ENCODE peak calls at places on chromosome X, in seven cellular contexts. E is H1, S is K562, J is GM12878, V is HepG2, T is HCT116, A is SK-N-SH. M is an unnamed sample.

GRCh38 chrX:103398321-103398937 is 22.1 kb downstream of the BEX3 start:
- DNase-seq in A (no peak), T (peak; percentile 37), S (peak; percentile 61), J (no peak), V (peak; percentile 34), E (no peak), M (no peak)

GRCh38 chrX:102651242-102651967 is at the start of gene GPRASP1:
- DNase-seq in A (peak; percentile 72), S (no peak), E (peak; percentile 62), T (no peak), V (no peak), J (no peak), M (no peak)

GRCh38 chrX:110408949-110409588 is 50.4 kb downstream of the RTL9 start:
- DNase-seq in V (no peak), T (no peak), E (no peak), A (no peak), S (peak; percentile 85), J (no peak), M (no peak)

GRCh38 chrX:148573119-148573518 is 72.7 kb downstream of the AFF2 start:
- DNase-seq in E (no peak), V (no peak), J (no peak), A (no peak), T (no peak), S (peak; percentile 17), M (no peak)

GRCh38 chrX:50971390-50971789 is 60.9 kb downstream of the BMP15 start:
- DNase-seq in T (peak; percentile 12), A (no peak), J (no peak), S (no peak), V (no peak), E (no peak), M (no peak)

GRCh38 chrX:141724186-141724585 is 25.6 kb upstream of the SPANXD start:
- DNase-seq in A (no peak), E (no peak), T (no peak), J (no peak), V (no peak), S (no peak), M (no peak)

GRCh38 chrX:101639583-101639982 is 20.1 kb downstream of the ARMCX2 start:
- DNase-seq in E (no peak), S (no peak), A (no peak), T (no peak), V (no peak), J (no peak), M (no peak)

GRCh38 chrX:123830309-123830708 is 29.5 kb upstream of the XIAP start:
- DNase-seq in J (peak; percentile 64), V (peak; percentile 91), S (no peak), T (no peak), A (no peak), E (no peak), M (no peak)

GRCh38 chrX:48835524-48836329 is at the start of gene PCSK1N:
- DNase-seq in S (no peak), T (no peak), V (peak; percentile 88), A (peak; percentile 94), E (no peak), J (no peak), M (no peak)

GRCh38 chrX:16839852-16840460 is 30.2 kb downstream of the RBBP7 start:
- DNase-seq in A (no peak), J (no peak), E (no peak), T (no peak), V (no peak), S (peak; percentile 29), M (no peak)

GRCh38 chrX:39212456-39212855 is 411.2 kb downstream of the MID1IP1 start:
- DNase-seq in J (no peak), T (no peak), S (no peak), V (no peak), A (no peak), E (no peak), M (peak; percentile 8)

GRCh38 chrX:68261060-68261672 is 172.1 kb downstream of the OPHN1 start:
- DNase-seq in V (no peak), S (peak; percentile 5), A (no peak), T (no peak), J (no peak), E (no peak), M (no peak)

GRCh38 chrX:148310402-148311200 is 189.8 kb upstream of the AFF2 start:
- DNase-seq in A (no peak), T (no peak), V (no peak), S (no peak), E (no peak), J (peak; percentile 15), M (no peak)

GRCh38 chrX:103187953-103188475 is 26.9 kb upstream of the BEX4 start:
- DNase-seq in E (no peak), J (no peak), T (peak; percentile 13), V (no peak), S (no peak), A (no peak), M (no peak)

GRCh38 chrX:69015564-69016218 is 149.6 kb downstream of the PJA1 start:
- DNase-seq in S (no peak), J (no peak), A (no peak), E (peak; percentile 2), T (no peak), V (no peak), M (no peak)

GRCh38 chrX:102959471-102959870 is 22.4 kb downstream of the RAB40AL start:
- DNase-seq in S (no peak), J (no peak), T (peak; percentile 4), A (no peak), E (no peak), V (no peak), M (peak; percentile 7)

GRCh38 chrX:53486285-53486684 is 52.1 kb upstream of the HSD17B10 start:
- DNase-seq in A (no peak), E (no peak), T (no peak), V (no peak), S (no peak), J (no peak), M (no peak)

GRCh38 chrX:45843518-45843917 is 642.8 kb upstream of the DIPK2B start:
- DNase-seq in T (no peak), E (no peak), J (no peak), V (no peak), A (no peak), S (no peak), M (peak; percentile 53)

GRCh38 chrX:38600089-38600755 is 38.9 kb downstream of the TSPAN7 start:
- DNase-seq in E (no peak), J (no peak), T (no peak), S (no peak), V (no peak), A (no peak), M (no peak)

GRCh38 chrX:36856849-36857248 is 151.3 kb upstream of the FAM47C start:
- DNase-seq in A (no peak), V (no peak), T (no peak), E (no peak), S (no peak), J (no peak), M (no peak)

GRCh38 chrX:87924619-87925018 is 407.0 kb downstream of the KLHL4 start:
- DNase-seq in A (no peak), J (no peak), V (no peak), S (no peak), E (no peak), T (no peak), M (no peak)

GRCh38 chrX:72003811-72004750 is 93.4 kb downstream of the NHSL2 start:
- DNase-seq in S (no peak), A (peak; percentile 48), V (no peak), T (peak; percentile 40), E (peak; percentile 58), J (no peak), M (no peak)

GRCh38 chrX:129525162-129525561 is 1.9 kb upstream of the SMARCA1 start:
- DNase-seq in S (no peak), J (no peak), V (peak; percentile 89), A (no peak), T (no peak), E (no peak), M (peak; percentile 79)

GRCh38 chrX:12997898-12998687 is 23.2 kb downstream of the TMSB4X start:
- DNase-seq in A (no peak), J (no peak), S (no peak), V (no peak), T (no peak), E (no peak), M (no peak)

GRCh38 chrX:109939498-109939897 is 63.4 kb upstream of the TMEM164 start:
- DNase-seq in J (no peak), A (no peak), S (no peak), V (no peak), E (no peak), T (no peak), M (no peak)

GRCh38 chrX:74448669-74449068 is 27.4 kb downstream of the SLC16A2 start:
- DNase-seq in J (no peak), V (no peak), T (no peak), E (no peak), A (no peak), S (no peak), M (no peak)

GRCh38 chrX:74450803-74451449 is 29.6 kb downstream of the SLC16A2 start:
- DNase-seq in V (no peak), E (no peak), S (no peak), A (no peak), T (peak; percentile 10), J (no peak), M (no peak)

GRCh38 chrX:74449937-74450330 is 28.6 kb downstream of the SLC16A2 start:
- DNase-seq in A (no peak), T (no peak), S (no peak), J (no peak), E (no peak), V (no peak), M (no peak)

GRCh38 chrX:74451450-74452198 is 30.3 kb downstream of the SLC16A2 start:
- DNase-seq in T (no peak), E (no peak), A (no peak), J (no peak), V (no peak), S (no peak), M (no peak)

GRCh38 chrX:74449322-74449936 is 28.1 kb downstream of the SLC16A2 start:
- DNase-seq in V (no peak), A (no peak), J (no peak), S (no peak), E (no peak), T (peak; percentile 35), M (no peak)
- TF ChIP-seq JUND in V (no peak), A (no peak), J (no peak), S (no peak), E (no peak), T (no peak), M (no peak)

GRCh38 chrX:508163-508562 is 121.5 kb upstream of the PPP2R3B start:
- DNase-seq in J (no peak), S (no peak), T (no peak), A (no peak), V (no peak), E (no peak), M (no peak)
- TF ChIP-seq JUND in J (no peak), S (no peak), T (no peak), A (no peak), V (no peak), E (no peak), M (no peak)

DNA sequence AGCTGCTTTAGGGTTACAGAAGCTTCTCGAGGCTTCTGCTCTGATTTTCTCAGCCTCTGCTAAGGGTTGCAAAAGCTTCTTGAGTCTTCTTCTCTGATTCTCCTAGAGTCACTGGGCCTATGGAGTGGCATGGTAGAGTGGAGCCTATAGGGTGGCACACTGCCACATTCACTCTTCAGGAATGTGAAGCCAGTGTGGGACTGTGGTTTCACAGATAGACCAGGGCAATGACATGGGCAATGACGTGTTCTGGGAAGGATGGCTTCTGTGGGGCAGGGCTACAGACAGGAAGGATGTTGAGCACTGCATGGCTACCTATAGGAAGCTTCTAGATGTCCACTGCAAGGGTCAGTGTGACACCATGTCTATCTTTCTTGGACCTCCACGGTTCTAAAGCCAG is 11.0 kb upstream of the MAMLD1 start:
- DNase-seq in S (no peak), J (no peak), T (no peak), E (no peak), V (no peak), A (no peak), M (no peak)
- TF ChIP-seq JUND in S (no peak), J (no peak), T (no peak), E (no peak), V (no peak), A (no peak), M (no peak)

GRCh38 chrX:19660604-19661003 is 145.3 kb upstream of the MAP3K15 start:
- DNase-seq in A (no peak), E (no peak), S (no peak), J (no peak), V (no peak), T (no peak), M (no peak)
- TF ChIP-seq JUND in A (no peak), E (no peak), S (no peak), J (no peak), V (no peak), T (no peak), M (no peak)

M was measured in T47D.